ENCODE peak calls at places on chromosomes 3 and 15, in seven cellular contexts. G is upper lobe of left lung; E is NAMALWA; B is neuronal stem cell; Z is activated CD8-positive, alpha-beta memory T cell treated with anti-CD3 and anti-CD28 coated beads, Interleukin-2, amount 50 U/mL, for 4 hours; R is M059J; Y is fibroblast of villous mesenchyme. I is an unnamed sample.
A peak's percentile ranks its signal among the peaks of the same experiment; 100 is the strongest.

GRCh38 chr3:26825454-26825853 is 202.9 kb downstream of the LRRC3B start:
- DNase-seq in R (no peak), B (no peak), G (peak; percentile 19), E (no peak), Y (no peak), Z (no peak), I (no peak)

GRCh38 chr3:117820900-117821299 is 1111.3 kb downstream of the TUSC7 start:
- DNase-seq in G (no peak), Y (no peak), B (no peak), R (peak; percentile 24), E (no peak), Z (no peak), I (no peak)

GRCh38 chr15:22885105-22885504 is 46.6 kb downstream of the NIPA2 start:
- DNase-seq in Y (no peak), B (no peak), G (no peak), E (no peak), R (no peak), Z (no peak), I (no peak)

GRCh38 chr3:69200384-69201068 is 78.1 kb upstream of the LMOD3 start:
- DNase-seq in G (no peak), E (no peak), Y (peak; percentile 87), Z (no peak), R (peak; percentile 21), B (peak; percentile 12), I (no peak)

GRCh38 chr3:188624384-188624783 is 470.4 kb downstream of the LPP start:
- DNase-seq in Y (peak; percentile 52), Z (no peak), B (no peak), R (peak; percentile 78), E (no peak), G (no peak), I (no peak)

GRCh38 chr15:52733696-52734255 is 54.6 kb upstream of the ATOSA start:
- DNase-seq in G (no peak), E (no peak), Z (no peak), Y (no peak), R (peak; percentile 13), B (no peak), I (no peak)

GRCh38 chr15:82303956-82304640 is 41.5 kb downstream of the SAXO2 start:
- DNase-seq in E (no peak), B (no peak), G (peak; percentile 38), Y (no peak), R (no peak), Z (no peak), I (no peak)

GRCh38 chr15:101641894-101642293 is 10.3 kb downstream of the TM2D3 start:
- DNase-seq in E (peak; percentile 72), G (no peak), Z (no peak), Y (peak; percentile 78), R (no peak), B (no peak), I (no peak)

GRCh38 chr3:52153389-52154096 is 680 bp downstream of the POC1A start:
- DNase-seq in Z (no peak), B (no peak), Y (no peak), G (no peak), E (peak; percentile 19), R (peak; percentile 60), I (no peak)

GRCh38 chr3:67045711-67046465 is 47.8 kb downstream of the KBTBD8 start:
- DNase-seq in R (no peak), Z (no peak), G (no peak), Y (no peak), E (peak; percentile 65), B (no peak), I (no peak)

GRCh38 chr3:137110392-137110996 is 152.7 kb downstream of the IL20RB start:
- DNase-seq in R (peak; percentile 49), Z (no peak), G (no peak), B (no peak), Y (peak; percentile 19), E (peak; percentile 65), I (no peak)

GRCh38 chr3:191783039-191783438 is 322.1 kb downstream of the PYDC2 start:
- DNase-seq in E (no peak), Y (no peak), R (no peak), B (no peak), Z (no peak), G (no peak), I (no peak)

GRCh38 chr3:55664387-55664786 is 177.3 kb upstream of the WNT5A start:
- DNase-seq in B (peak; percentile 55), G (peak; percentile 15), R (no peak), Y (no peak), E (no peak), Z (peak; percentile 15), I (no peak)

GRCh38 chr3:148042663-148043445 is 633.7 kb downstream of the ZIC1 start:
- DNase-seq in G (no peak), Y (no peak), R (peak; percentile 91), Z (no peak), E (no peak), B (no peak), I (no peak)

GRCh38 chr3:45968706-45969105 is 25.4 kb downstream of the CXCR6 start:
- DNase-seq in R (peak; percentile 51), E (no peak), G (no peak), Y (peak; percentile 73), Z (no peak), B (no peak), I (no peak)

GRCh38 chr3:149662240-149662887 is 4.5 kb upstream of the WWTR1 start:
- DNase-seq in B (no peak), Y (peak; percentile 28), R (peak; percentile 23), G (no peak), Z (no peak), E (no peak), I (no peak)

GRCh38 chr3:88188436-88188835 is 38.7 kb downstream of the C3orf38 start:
- DNase-seq in Y (no peak), Z (no peak), E (no peak), R (peak; percentile 83), B (no peak), G (no peak), I (peak; percentile 63)

GRCh38 chr3:136186330-136186729 is 9.8 kb downstream of the MSL2 start:
- DNase-seq in Z (no peak), E (peak; percentile 43), B (no peak), Y (no peak), R (peak; percentile 29), G (no peak), I (no peak)

GRCh38 chr15:22227961-22228762 is 147.8 kb downstream of the OR4M2 start:
- DNase-seq in R (no peak), E (no peak), Z (no peak), G (no peak), Y (no peak), B (no peak), I (no peak)

GRCh38 chr3:113092746-113093145 is 102.0 kb downstream of the GTPBP8 start:
- DNase-seq in B (no peak), G (no peak), E (no peak), Z (no peak), R (no peak), Y (no peak), I (no peak)

GRCh38 chr3:125593991-125594574 is 1.2 kb downstream of the OSBPL11 start:
- DNase-seq in R (peak; percentile 40), E (peak; percentile 82), Y (peak; percentile 44), G (no peak), B (no peak), Z (no peak), I (no peak)

GRCh38 chr3:112109313-112109712 is 23.1 kb downstream of the C3orf52 start:
- DNase-seq in Y (peak; percentile 11), R (no peak), B (no peak), G (no peak), E (no peak), Z (no peak), I (no peak)

GRCh38 chr3:66261318-66261717 is 40.5 kb downstream of the SLC25A26 start:
- DNase-seq in Z (no peak), E (no peak), R (peak; percentile 26), G (no peak), Y (no peak), B (no peak), I (no peak)

GRCh38 chr3:195086341-195086740 is 184.6 kb downstream of the XXYLT1 start:
- DNase-seq in Y (no peak), R (no peak), E (no peak), G (no peak), B (no peak), Z (no peak), I (no peak)

GRCh38 chr15:76200083-76200465 is 111.2 kb downstream of the ETFA start:
- DNase-seq in G (no peak), B (no peak), R (no peak), Y (no peak), Z (peak; percentile 5), E (no peak), I (no peak)

GRCh38 chr3:16381426-16381825 is 116.4 kb downstream of the OXNAD1 start:
- DNase-seq in Y (no peak), E (no peak), Z (no peak), G (no peak), R (no peak), B (no peak), I (no peak)

GRCh38 chr3:48428863-48429415 is 947 bp downstream of the PLXNB1 start:
- DNase-seq in E (no peak), Y (peak; percentile 33), G (no peak), Z (no peak), B (no peak), R (no peak), I (peak; percentile 43)

GRCh38 chr3:193711165-193711485 is 118.1 kb downstream of the OPA1 start:
- DNase-seq in E (no peak), Z (no peak), G (no peak), Y (no peak), R (no peak), B (peak; percentile 93), I (no peak)

GRCh38 chr3:113606539-113607218 is 74.3 kb downstream of the SIDT1 start:
- DNase-seq in E (peak; percentile 61), Y (no peak), G (no peak), R (no peak), Z (peak; percentile 15), B (no peak), I (no peak)

GRCh38 chr3:31762888-31763351 is 218.1 kb downstream of the OSBPL10 start:
- DNase-seq in Z (no peak), B (no peak), G (no peak), R (peak; percentile 73), Y (no peak), E (no peak), I (no peak)